ENCODE peak calls at places on chromosomes 4 and X, in four cellular contexts. One of them, this sample, is unnamed.

GRCh38 chr4:100372432-100372831 is 145.4 kb downstream of the EMCN start:
- DNase-seq in activated naive CD8-positive, alpha-beta T cell treated with anti-CD3 and anti-CD28 coated beads for 36 hours: no peak
- DNase-seq in prostate gland: no peak
- DNase-seq in glutamatergic neuron: no peak
- DNase-seq in this sample: no peak

GRCh38 chrX:41384041-41384705 is 50.2 kb downstream of the DDX3X start:
- DNase-seq in prostate gland: peak
- DNase-seq in glutamatergic neuron: no peak
- DNase-seq in activated naive CD8-positive, alpha-beta T cell treated with anti-CD3 and anti-CD28 coated beads for 36 hours: peak
- DNase-seq in this sample: peak

GRCh38 chrX:48703642-48704481 is 7.3 kb downstream of the SUV39H1 start:
- DNase-seq in prostate gland: no peak
- DNase-seq in activated naive CD8-positive, alpha-beta T cell treated with anti-CD3 and anti-CD28 coated beads for 36 hours: no peak
- DNase-seq in glutamatergic neuron: no peak
- DNase-seq in this sample: peak

GRCh38 chrX:47499291-47499690 is 16.3 kb upstream of the ZNF41 start:
- DNase-seq in prostate gland: no peak
- DNase-seq in glutamatergic neuron: no peak
- DNase-seq in activated naive CD8-positive, alpha-beta T cell treated with anti-CD3 and anti-CD28 coated beads for 36 hours: no peak
- DNase-seq in this sample: no peak

GRCh38 chr4:57280481-57280880 is 170.3 kb upstream of the IGFBP7 start:
- DNase-seq in glutamatergic neuron: no peak
- DNase-seq in prostate gland: no peak
- DNase-seq in activated naive CD8-positive, alpha-beta T cell treated with anti-CD3 and anti-CD28 coated beads for 36 hours: no peak
- DNase-seq in this sample: no peak

GRCh38 chrX:46576458-46576857 is 2.9 kb downstream of the CHST7 start:
- DNase-seq in glutamatergic neuron: no peak
- DNase-seq in activated naive CD8-positive, alpha-beta T cell treated with anti-CD3 and anti-CD28 coated beads for 36 hours: no peak
- DNase-seq in prostate gland: no peak
- DNase-seq in this sample: no peak

GRCh38 chrX:53190363-53190960 is 34.5 kb downstream of the KDM5C start:
- DNase-seq in prostate gland: no peak
- DNase-seq in glutamatergic neuron: peak
- DNase-seq in activated naive CD8-positive, alpha-beta T cell treated with anti-CD3 and anti-CD28 coated beads for 36 hours: no peak
- DNase-seq in this sample: no peak

GRCh38 chr4:15470149-15470520 is 453 bp downstream of the CC2D2A start:
- DNase-seq in glutamatergic neuron: no peak
- DNase-seq in activated naive CD8-positive, alpha-beta T cell treated with anti-CD3 and anti-CD28 coated beads for 36 hours: no peak
- DNase-seq in prostate gland: no peak
- DNase-seq in this sample: no peak

GRCh38 chr4:6324999-6325790 is 55.5 kb downstream of the WFS1 start:
- DNase-seq in activated naive CD8-positive, alpha-beta T cell treated with anti-CD3 and anti-CD28 coated beads for 36 hours: no peak
- DNase-seq in prostate gland: peak
- DNase-seq in glutamatergic neuron: no peak
- DNase-seq in this sample: no peak

GRCh38 chr4:40283968-40284367 is 51.2 kb upstream of the CHRNA9 start:
- DNase-seq in glutamatergic neuron: no peak
- DNase-seq in prostate gland: no peak
- DNase-seq in activated naive CD8-positive, alpha-beta T cell treated with anti-CD3 and anti-CD28 coated beads for 36 hours: peak
- DNase-seq in this sample: no peak

GRCh38 chrX:46819136-46819535 is 17.7 kb upstream of the RP2 start:
- DNase-seq in glutamatergic neuron: no peak
- DNase-seq in prostate gland: no peak
- DNase-seq in activated naive CD8-positive, alpha-beta T cell treated with anti-CD3 and anti-CD28 coated beads for 36 hours: no peak
- DNase-seq in this sample: peak

GRCh38 chrX:20252392-20253231 is 14.1 kb downstream of the RPS6KA3 start:
- DNase-seq in activated naive CD8-positive, alpha-beta T cell treated with anti-CD3 and anti-CD28 coated beads for 36 hours: peak
- DNase-seq in glutamatergic neuron: peak
- DNase-seq in prostate gland: peak
- DNase-seq in this sample: no peak

GRCh38 chrX:122270809-122271494 is 913.1 kb upstream of the GRIA3 start:
- DNase-seq in glutamatergic neuron: no peak
- DNase-seq in prostate gland: no peak
- DNase-seq in activated naive CD8-positive, alpha-beta T cell treated with anti-CD3 and anti-CD28 coated beads for 36 hours: no peak
- DNase-seq in this sample: no peak

GRCh38 chr4:187251896-187252295 is 528.2 kb upstream of the FAT1 start:
- DNase-seq in activated naive CD8-positive, alpha-beta T cell treated with anti-CD3 and anti-CD28 coated beads for 36 hours: no peak
- DNase-seq in prostate gland: no peak
- DNase-seq in glutamatergic neuron: no peak
- DNase-seq in this sample: no peak

GRCh38 chrX:71859637-71860036 is 51.0 kb upstream of the NHSL2 start:
- DNase-seq in activated naive CD8-positive, alpha-beta T cell treated with anti-CD3 and anti-CD28 coated beads for 36 hours: peak
- DNase-seq in glutamatergic neuron: no peak
- DNase-seq in prostate gland: no peak
- DNase-seq in this sample: peak

GRCh38 chr4:113278324-113278934 is 229.0 kb downstream of the ANK2 start:
- DNase-seq in glutamatergic neuron: peak
- DNase-seq in activated naive CD8-positive, alpha-beta T cell treated with anti-CD3 and anti-CD28 coated beads for 36 hours: peak
- DNase-seq in prostate gland: peak
- DNase-seq in this sample: peak

GRCh38 chr4:2451036-2451520 is 17.8 kb upstream of the RNF4 start:
- DNase-seq in glutamatergic neuron: no peak
- DNase-seq in prostate gland: no peak
- DNase-seq in activated naive CD8-positive, alpha-beta T cell treated with anti-CD3 and anti-CD28 coated beads for 36 hours: no peak
- DNase-seq in this sample: no peak

GRCh38 chrX:12378706-12379105 is 240.4 kb downstream of the FRMPD4 start:
- DNase-seq in glutamatergic neuron: no peak
- DNase-seq in prostate gland: no peak
- DNase-seq in activated naive CD8-positive, alpha-beta T cell treated with anti-CD3 and anti-CD28 coated beads for 36 hours: no peak
- DNase-seq in this sample: no peak

GRCh38 chr4:168765726-168766125 is 244.3 kb downstream of the CBR4 start:
- DNase-seq in glutamatergic neuron: no peak
- DNase-seq in prostate gland: peak
- DNase-seq in activated naive CD8-positive, alpha-beta T cell treated with anti-CD3 and anti-CD28 coated beads for 36 hours: no peak
- DNase-seq in this sample: peak

GRCh38 chr4:4521069-4521468 is 20.8 kb downstream of the STX18 start:
- DNase-seq in glutamatergic neuron: no peak
- DNase-seq in prostate gland: no peak
- DNase-seq in activated naive CD8-positive, alpha-beta T cell treated with anti-CD3 and anti-CD28 coated beads for 36 hours: no peak
- DNase-seq in this sample: no peak

GRCh38 chrX:153628665-153629064 is 18.3 kb upstream of the DUSP9 start:
- DNase-seq in prostate gland: no peak
- DNase-seq in activated naive CD8-positive, alpha-beta T cell treated with anti-CD3 and anti-CD28 coated beads for 36 hours: no peak
- DNase-seq in glutamatergic neuron: no peak
- DNase-seq in this sample: no peak

GRCh38 chrX:121802881-121803412 is 755.5 kb downstream of the GLUD2 start:
- DNase-seq in prostate gland: no peak
- DNase-seq in activated naive CD8-positive, alpha-beta T cell treated with anti-CD3 and anti-CD28 coated beads for 36 hours: no peak
- DNase-seq in glutamatergic neuron: no peak
- DNase-seq in this sample: no peak

GRCh38 chr4:1608821-1609500 is 75.2 kb downstream of the FAM53A start:
- DNase-seq in activated naive CD8-positive, alpha-beta T cell treated with anti-CD3 and anti-CD28 coated beads for 36 hours: no peak
- DNase-seq in glutamatergic neuron: peak
- DNase-seq in prostate gland: no peak
- DNase-seq in this sample: no peak

GRCh38 chrX:24718771-24719170 is 25.1 kb downstream of the POLA1 start:
- DNase-seq in prostate gland: no peak
- DNase-seq in glutamatergic neuron: no peak
- DNase-seq in activated naive CD8-positive, alpha-beta T cell treated with anti-CD3 and anti-CD28 coated beads for 36 hours: no peak
- DNase-seq in this sample: no peak

GRCh38 chrX:87736576-87736975 is 219.0 kb downstream of the KLHL4 start:
- DNase-seq in activated naive CD8-positive, alpha-beta T cell treated with anti-CD3 and anti-CD28 coated beads for 36 hours: no peak
- DNase-seq in glutamatergic neuron: no peak
- DNase-seq in prostate gland: no peak
- DNase-seq in this sample: no peak

GRCh38 chr4:31979988-31980387 is 1259.8 kb downstream of the PCDH7 start:
- DNase-seq in glutamatergic neuron: no peak
- DNase-seq in activated naive CD8-positive, alpha-beta T cell treated with anti-CD3 and anti-CD28 coated beads for 36 hours: no peak
- DNase-seq in prostate gland: no peak
- DNase-seq in this sample: no peak

GRCh38 chr4:120155287-120155686 is 88.6 kb upstream of the MAD2L1 start:
- DNase-seq in prostate gland: no peak
- DNase-seq in glutamatergic neuron: no peak
- DNase-seq in activated naive CD8-positive, alpha-beta T cell treated with anti-CD3 and anti-CD28 coated beads for 36 hours: no peak
- DNase-seq in this sample: no peak

GRCh38 chrX:136879001-136879667 is 1.4 kb downstream of the RBMX start:
- DNase-seq in glutamatergic neuron: no peak
- DNase-seq in prostate gland: no peak
- DNase-seq in activated naive CD8-positive, alpha-beta T cell treated with anti-CD3 and anti-CD28 coated beads for 36 hours: no peak
- DNase-seq in this sample: peak

This sample was measured in HFFc6.